ENCODE peak calls at places on chromosomes 5 and 9, in four cellular contexts. W, F, B and J are unnamed samples.

GRCh38 chr5:166497705-166498104 is 1793.7 kb upstream of the WWC1 start:
- DNase-seq in B (no peak), W (no peak), F (no peak), J (no peak)

GRCh38 chr9:34961574-34962480 is 3.7 kb downstream of the PHF24 start:
- DNase-seq in B (no peak), W (peak; percentile 23), F (no peak), J (no peak)

GRCh38 chr5:78560456-78560855 is 88.1 kb downstream of the LHFPL2 start:
- DNase-seq in B (no peak), F (no peak), W (no peak), J (peak; percentile 42)

GRCh38 chr9:136060671-136061371 is 34.3 kb downstream of the NACC2 start:
- DNase-seq in W (no peak), B (no peak), F (peak; percentile 44), J (no peak)

GRCh38 chr5:103224118-103224893 is 34.3 kb upstream of the MACIR start:
- DNase-seq in B (no peak), F (peak; percentile 45), W (peak; percentile 82), J (no peak)

GRCh38 chr9:69016366-69017096 is 2.6 kb upstream of the PRKACG start:
- DNase-seq in W (no peak), B (no peak), F (no peak), J (no peak)

GRCh38 chr5:140402258-140403074 is 833 bp downstream of the ANKHD1 start:
- DNase-seq in W (peak; percentile 31), F (peak; percentile 66), B (no peak), J (no peak)

GRCh38 chr5:6812800-6813731 is 99.8 kb downstream of the TENT4A start:
- DNase-seq in W (no peak), F (no peak), B (peak; percentile 37), J (no peak)

GRCh38 chr9:78031271-78031825 is at the start of gene GNAQ:
- DNase-seq in W (no peak), B (peak; percentile 45), F (peak; percentile 75), J (no peak)

GRCh38 chr5:79773612-79774011 is 84.0 kb downstream of the CMYA5 start:
- DNase-seq in F (no peak), W (no peak), B (no peak), J (no peak)

GRCh38 chr5:154465169-154465568 is 12.9 kb downstream of the HAND1 start:
- DNase-seq in W (peak; percentile 41), B (no peak), F (no peak), J (no peak)

GRCh38 chr9:88266416-88266815 is 121.8 kb upstream of the SPIN1 start:
- DNase-seq in F (no peak), W (no peak), B (no peak), J (no peak)

GRCh38 chr9:128275198-128276007 is at the start of gene GOLGA2:
- DNase-seq in W (peak; percentile 54), B (peak; percentile 62), F (peak; percentile 86), J (no peak)

GRCh38 chr9:94649100-94649855 is 10.0 kb upstream of the FBP1 start:
- DNase-seq in F (no peak), W (peak; percentile 9), B (no peak), J (no peak)

GRCh38 chr9:36950389-36950788 is 83.7 kb downstream of the PAX5 start:
- DNase-seq in W (no peak), B (no peak), F (no peak), J (no peak)

GRCh38 chr9:127123239-127123935 is 952 bp upstream of the ANGPTL2 start:
- DNase-seq in W (no peak), B (peak; percentile 71), F (no peak), J (no peak)

GRCh38 chr9:81822263-81822865 is 105.9 kb upstream of the SPATA31D4 start:
- DNase-seq in F (no peak), W (no peak), B (no peak), J (no peak)

GRCh38 chr5:124902097-124902821 is 155.8 kb upstream of the ZNF608 start:
- DNase-seq in B (no peak), W (peak; percentile 3), F (no peak), J (no peak)

GRCh38 chr9:72012642-72013041 is 47.8 kb downstream of the C9orf57 start:
- DNase-seq in F (no peak), W (no peak), B (no peak), J (no peak)

GRCh38 chr5:180401236-180401907 is 48.2 kb upstream of the GFPT2 start:
- DNase-seq in W (no peak), B (no peak), F (no peak), J (no peak)

GRCh38 chr5:157455057-157455456 is 5.0 kb upstream of the NIPAL4 start:
- DNase-seq in W (no peak), F (no peak), B (no peak), J (peak; percentile 69)

GRCh38 chr5:33148076-33148501 is 292.7 kb upstream of the TARS1 start:
- DNase-seq in F (no peak), W (peak; percentile 90), B (peak; percentile 43), J (no peak)

GRCh38 chr5:110735545-110735944 is 3.3 kb upstream of the SLC25A46 start:
- DNase-seq in F (no peak), B (no peak), W (no peak), J (no peak)

GRCh38 chr5:60821488-60822284 is 22.4 kb downstream of the ELOVL7 start:
- DNase-seq in F (no peak), B (no peak), W (no peak), J (no peak)

GRCh38 chr5:78137290-78137689 is 157.2 kb downstream of the AP3B1 start:
- DNase-seq in F (no peak), W (no peak), B (no peak), J (no peak)

GRCh38 chr9:124831642-124832364 is 21.5 kb upstream of the WDR38 start:
- DNase-seq in W (no peak), B (no peak), F (no peak), J (no peak)

GRCh38 chr5:142080248-142080647 is 28.3 kb upstream of the NDFIP1 start:
- DNase-seq in B (no peak), F (no peak), W (no peak), J (no peak)

GRCh38 chr5:140358738-140359310 is 1.2 kb upstream of the SLC4A9 start:
- DNase-seq in B (no peak), W (peak; percentile 48), F (peak; percentile 50), J (no peak)

GRCh38 chr5:121668635-121669034 is 183.0 kb upstream of the FTMT start:
- DNase-seq in B (no peak), F (no peak), W (peak; percentile 5), J (no peak)

GRCh38 chr9:18331808-18332209 is 142.1 kb upstream of the ADAMTSL1 start:
- DNase-seq in W (peak; percentile 62), B (no peak), F (peak; percentile 10), J (no peak)

DNA sequence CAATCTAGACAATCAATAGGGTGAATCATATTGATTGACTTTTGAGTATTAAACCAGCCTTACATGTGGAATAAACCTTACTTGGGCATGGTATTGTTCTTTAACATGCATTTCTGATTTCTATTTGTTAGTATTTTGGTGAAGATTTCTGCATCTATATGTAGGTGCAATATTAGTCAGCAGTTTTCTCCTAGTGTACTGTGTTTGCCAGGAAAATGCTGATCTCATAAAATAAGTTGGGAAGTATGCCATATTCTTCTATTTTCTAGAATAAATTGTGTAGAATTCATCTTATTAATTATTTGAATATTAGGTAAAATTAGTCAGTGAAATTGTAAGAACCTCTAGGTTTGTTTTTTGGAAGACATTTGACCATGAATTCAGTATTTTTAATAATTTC is 38.4 kb downstream of the ANXA2R start:
- DNase-seq in F (no peak), W (no peak), B (no peak), J (no peak)
- H3K27me3 ChIP-seq in F (peaks cover 34% of the 10 kb centered on the region), W (no peaks in the 10 kb centered on the region), B (no peaks in the 10 kb centered on the region), J (no peaks in the 10 kb centered on the region)

GRCh38 chr9:132632426-132632825 is 37.4 kb downstream of the DDX31 start:
- DNase-seq in F (no peak), B (no peak), W (no peak), J (no peak)

GRCh38 chr9:132631685-132632084 is 38.1 kb downstream of the DDX31 start:
- DNase-seq in W (peak; percentile 48), F (no peak), B (no peak), J (no peak)

GRCh38 chr9:132637351-132637750 is 32.4 kb downstream of the DDX31 start:
- DNase-seq in W (no peak), F (no peak), B (no peak), J (no peak)

GRCh38 chr9:132631280-132631679 is 38.5 kb downstream of the DDX31 start:
- DNase-seq in W (peak; percentile 80), F (no peak), B (no peak), J (no peak)

GRCh38 chr9:132634327-132634726 is 35.5 kb downstream of the DDX31 start:
- DNase-seq in F (no peak), B (no peak), W (no peak), J (no peak)
- H3K27me3 ChIP-seq in F (no peaks in the 10 kb centered on the region), B (no peaks in the 10 kb centered on the region), W (no peaks in the 10 kb centered on the region), J (no peaks in the 10 kb centered on the region)

GRCh38 chr5:134084166-134084565 is 30.3 kb upstream of the TCF7 start:
- DNase-seq in B (no peak), W (no peak), F (no peak), J (no peak)
- H3K27me3 ChIP-seq in B (no peaks in the 10 kb centered on the region), W (no peaks in the 10 kb centered on the region), F (no peaks in the 10 kb centered on the region), J (no peaks in the 10 kb centered on the region)

DNA sequence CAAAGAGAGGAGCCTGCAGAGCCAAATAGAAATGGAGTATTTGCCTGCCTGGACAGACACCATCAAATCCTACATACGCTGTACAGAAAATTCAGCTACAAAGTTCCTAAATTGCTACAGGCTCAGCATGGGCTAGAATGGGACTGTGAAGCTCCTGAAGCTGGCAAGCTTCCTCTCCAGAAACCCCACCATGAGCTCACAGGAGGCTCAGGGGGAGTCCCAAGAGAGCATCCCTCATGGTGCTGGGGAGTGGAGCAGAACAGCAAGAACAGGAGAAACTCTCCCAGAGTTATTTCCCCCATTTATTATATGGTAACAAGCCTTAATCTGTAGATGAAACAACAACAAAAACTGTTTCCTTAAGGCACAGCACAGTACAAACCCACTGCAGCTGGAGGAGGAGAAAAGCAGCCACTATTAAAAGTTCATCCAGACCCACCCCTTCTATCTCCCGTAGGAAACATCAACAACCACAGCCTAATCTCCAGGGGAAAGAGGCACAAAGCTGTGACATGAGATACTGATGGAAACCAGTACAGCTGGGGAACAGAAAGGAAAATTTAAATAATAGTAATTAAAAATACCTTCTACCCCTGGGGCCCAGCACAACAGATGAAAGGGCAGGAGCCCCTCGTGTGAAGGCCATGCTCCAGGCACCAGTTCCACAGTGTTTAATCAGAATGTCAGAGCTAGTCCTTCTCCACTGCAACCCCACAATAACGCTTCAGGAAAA is 548.5 kb downstream of the MTRR start:
- DNase-seq in F (no peak), W (no peak), B (no peak), J (no peak)
- H3K27me3 ChIP-seq in F (no peaks in the 10 kb centered on the region), W (no peaks in the 10 kb centered on the region), B (no peaks in the 10 kb centered on the region), J (no peaks in the 10 kb centered on the region)

DNA sequence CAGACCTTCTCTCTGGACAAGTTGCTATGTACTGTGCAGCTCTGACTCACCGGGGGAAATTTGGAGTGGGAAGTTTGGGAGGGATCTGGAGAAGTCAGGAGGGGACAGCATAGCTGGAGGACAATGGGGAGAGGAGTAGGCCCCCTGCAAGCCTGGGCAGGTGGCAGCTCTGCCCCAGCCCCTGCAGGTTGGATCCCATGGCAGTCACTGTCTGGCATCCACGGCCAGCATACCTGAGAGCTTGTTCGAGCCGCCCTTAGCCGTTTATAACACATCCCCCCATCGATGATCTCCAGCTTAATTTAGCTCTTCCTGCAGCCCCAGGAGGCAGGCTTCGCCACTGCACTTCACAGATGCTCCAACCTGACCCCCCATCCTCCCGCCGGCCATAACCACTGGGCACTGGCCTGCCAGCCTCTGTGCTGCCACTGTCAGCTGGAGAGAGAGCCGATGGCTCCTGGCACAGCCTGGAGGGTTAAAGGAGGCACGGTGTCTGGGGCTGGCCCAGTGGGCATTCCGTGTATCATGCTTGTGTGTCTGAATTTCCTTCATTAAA is 57.7 kb upstream of the RNU6ATAC start:
- DNase-seq in F (no peak), W (no peak), B (no peak), J (no peak)
- H3K27me3 ChIP-seq in F (peaks cover 11% of the 10 kb centered on the region), W (peaks cover 11% of the 10 kb centered on the region), B (no peaks in the 10 kb centered on the region), J (no peaks in the 10 kb centered on the region)

GRCh38 chr9:130187523-130187846 is 15.3 kb downstream of the NCS1 start:
- DNase-seq in F (no peak), W (no peak), B (no peak), J (no peak)
- H3K27me3 ChIP-seq in F (no peaks in the 10 kb centered on the region), W (no peaks in the 10 kb centered on the region), B (no peaks in the 10 kb centered on the region), J (no peaks in the 10 kb centered on the region)